ENCODE peak calls at places on chromosomes 12 and 14, in seven cellular contexts. Z is MCF 10A, E is GM06990, G is coronary artery, N is HL-60, R is A549, Q is body of pancreas. F is an unnamed sample.

GRCh38 chr14:83779266-83779665 is 1750.7 kb upstream of the FLRT2 start:
- DNase-seq in Z (peak; percentile 42), N (no peak), G (no peak), R (no peak), E (no peak), Q (no peak), F (no peak)

GRCh38 chr14:68246074-68246980 is 426.7 kb downstream of the RAD51B start:
- DNase-seq in Z (no peak), Q (peak; percentile 33), N (no peak), E (no peak), G (no peak), R (no peak), F (no peak)

GRCh38 chr14:92690171-92691011 is 58.0 kb downstream of the LGMN start:
- DNase-seq in Z (peak; percentile 74), Q (peak; percentile 76), G (no peak), E (no peak), R (peak; percentile 77), N (peak; percentile 33), F (no peak)

GRCh38 chr12:107761502-107761904 is 566 bp upstream of the PRDM4 start:
- DNase-seq in Z (no peak), R (no peak), Q (no peak), N (no peak), E (no peak), G (no peak), F (no peak)

GRCh38 chr12:110280784-110281548 is at the start of gene ATP2A2:
- DNase-seq in N (peak; percentile 84), E (peak; percentile 95), Z (peak; percentile 92), G (peak; percentile 88), R (peak; percentile 85), Q (peak; percentile 92), F (peak; percentile 99)

GRCh38 chr12:45034861-45035265 is 16.0 kb downstream of the DBX2 start:
- DNase-seq in G (no peak), Z (no peak), Q (no peak), E (no peak), R (no peak), N (no peak), F (no peak)

GRCh38 chr12:95215925-95216324 is 1.3 kb downstream of the FGD6 start:
- DNase-seq in Q (no peak), E (no peak), Z (peak; percentile 75), R (peak; percentile 41), N (no peak), G (no peak), F (no peak)

GRCh38 chr12:27505124-27505523 is 18.9 kb upstream of the PPFIBP1 start:
- DNase-seq in N (no peak), Q (no peak), G (no peak), E (no peak), Z (no peak), R (no peak), F (no peak)

GRCh38 chr12:132444283-132444682 is 45.7 kb upstream of the FBRSL1 start:
- DNase-seq in E (no peak), N (no peak), Z (no peak), R (no peak), G (no peak), Q (no peak), F (no peak)

GRCh38 chr12:52057614-52057939 is 6.3 kb downstream of the NR4A1 start:
- DNase-seq in Q (no peak), N (no peak), R (no peak), Z (no peak), G (no peak), E (no peak), F (no peak)

GRCh38 chr12:27163048-27163715 is 80.8 kb upstream of the C12orf71 start:
- DNase-seq in G (no peak), R (no peak), E (no peak), N (no peak), Z (peak; percentile 69), Q (no peak), F (no peak)

GRCh38 chr12:6927379-6927991 is at the start of gene ATN1:
- DNase-seq in Q (peak; percentile 74), N (no peak), R (peak; percentile 59), Z (peak; percentile 66), G (peak; percentile 92), E (peak; percentile 64), F (peak; percentile 82)

GRCh38 chr12:112168561-112168971 is 43.2 kb downstream of the TRAFD1 start:
- DNase-seq in G (no peak), N (no peak), Z (no peak), Q (no peak), R (no peak), E (no peak), F (no peak)

GRCh38 chr12:131057211-131057721 is 103.6 kb downstream of the ADGRD1 start:
- DNase-seq in Q (no peak), N (no peak), G (peak; percentile 61), E (no peak), Z (no peak), R (no peak), F (no peak)

GRCh38 chr12:43336962-43337555 is 214.9 kb downstream of the ADAMTS20 start:
- DNase-seq in Z (peak; percentile 38), G (no peak), N (no peak), Q (no peak), R (peak; percentile 14), E (no peak), F (no peak)

GRCh38 chr14:90019824-90020523 is 41.8 kb upstream of the KCNK13 start:
- DNase-seq in R (no peak), E (no peak), N (no peak), G (no peak), Z (no peak), Q (no peak), F (no peak)

GRCh38 chr12:117067638-117068037 is 31.6 kb downstream of the TESC start:
- DNase-seq in Q (no peak), G (no peak), N (peak; percentile 69), R (no peak), E (no peak), Z (no peak), F (no peak)

GRCh38 chr14:74569826-74570591 is 42.0 kb downstream of the LTBP2 start:
- DNase-seq in E (no peak), Q (no peak), R (no peak), Z (peak; percentile 97), G (no peak), N (no peak), F (no peak)

GRCh38 chr12:90366286-90366685 is 588.7 kb downstream of the CCER1 start:
- DNase-seq in G (no peak), E (no peak), N (no peak), Q (no peak), Z (peak; percentile 20), R (no peak), F (no peak)

GRCh38 chr12:98582093-98582492 is 11.4 kb upstream of the SLC25A3 start:
- DNase-seq in Z (no peak), Q (no peak), N (no peak), G (no peak), R (no peak), E (no peak), F (no peak)

GRCh38 chr12:118537481-118537917 is 161.1 kb downstream of the SUDS3 start:
- DNase-seq in Q (no peak), G (peak; percentile 80), R (no peak), Z (no peak), N (no peak), E (no peak), F (no peak)

DNA sequence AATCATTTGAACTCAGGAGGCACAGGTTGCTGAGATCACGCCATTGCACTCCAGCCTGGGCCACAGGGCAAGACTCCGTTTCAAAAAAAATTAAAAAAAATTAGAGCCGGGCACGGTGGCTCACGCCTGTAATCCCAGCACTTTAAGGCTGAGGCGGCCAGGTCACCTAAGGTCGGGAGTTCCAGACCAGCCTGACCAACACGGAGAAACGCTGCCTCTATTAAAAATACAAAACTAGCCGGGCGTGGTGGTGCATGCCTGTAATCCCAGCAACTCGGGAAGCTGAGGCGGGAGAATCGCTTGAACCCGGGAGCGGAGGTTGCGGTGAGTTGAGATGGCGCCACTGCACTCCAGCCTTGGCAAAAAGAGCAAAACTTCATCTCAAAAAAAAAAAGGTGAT is 35.7 kb downstream of the R3HDM2 start:
- DNase-seq in Z (no peak), N (no peak), R (no peak), G (no peak), E (no peak), Q (no peak), F (no peak)
- TF ChIP-seq CTCF in Z (no peak), N (no peak), R (no peak), G (no peak), E (no peak), Q (no peak), F (no peak)

GRCh38 chr12:4859478-4860210 is 50.1 kb upstream of the KCNA1 start:
- DNase-seq in Z (no peak), R (no peak), N (no peak), E (peak; percentile 41), G (no peak), Q (no peak), F (peak; percentile 37)

GRCh38 chr12:4856556-4856955 is 53.1 kb upstream of the KCNA1 start:
- DNase-seq in E (no peak), G (no peak), R (no peak), N (no peak), Z (no peak), Q (no peak), F (no peak)

GRCh38 chr12:4855121-4855924 is 54.4 kb upstream of the KCNA1 start:
- DNase-seq in N (peak; percentile 60), Z (peak; percentile 74), Q (peak; percentile 62), E (peak; percentile 35), G (no peak), R (peak; percentile 56), F (peak; percentile 72)

GRCh38 chr12:4857472-4858291 is 52.0 kb upstream of the KCNA1 start:
- DNase-seq in Q (peak; percentile 81), R (peak; percentile 63), G (no peak), Z (peak; percentile 64), N (peak; percentile 61), E (peak; percentile 58), F (peak; percentile 80)

GRCh38 chr12:4858385-4858784 is 51.3 kb upstream of the KCNA1 start:
- DNase-seq in E (peak; percentile 22), G (no peak), R (no peak), Z (no peak), N (no peak), Q (peak; percentile 58), F (peak; percentile 35)
- TF ChIP-seq CTCF in E (no peak), G (no peak), R (no peak), Z (no peak), N (no peak), Q (no peak), F (peak; percentile 28)

GRCh38 chr14:31561155-31561846 is at the start of gene NUBPL:
- DNase-seq in Z (peak; percentile 91), N (peak; percentile 94), E (peak; percentile 97), R (peak; percentile 90), G (peak; percentile 98), Q (peak; percentile 97), F (peak; percentile 96)
- TF ChIP-seq CTCF in Z (no peak), N (no peak), E (no peak), R (no peak), G (no peak), Q (no peak), F (no peak)

DNA sequence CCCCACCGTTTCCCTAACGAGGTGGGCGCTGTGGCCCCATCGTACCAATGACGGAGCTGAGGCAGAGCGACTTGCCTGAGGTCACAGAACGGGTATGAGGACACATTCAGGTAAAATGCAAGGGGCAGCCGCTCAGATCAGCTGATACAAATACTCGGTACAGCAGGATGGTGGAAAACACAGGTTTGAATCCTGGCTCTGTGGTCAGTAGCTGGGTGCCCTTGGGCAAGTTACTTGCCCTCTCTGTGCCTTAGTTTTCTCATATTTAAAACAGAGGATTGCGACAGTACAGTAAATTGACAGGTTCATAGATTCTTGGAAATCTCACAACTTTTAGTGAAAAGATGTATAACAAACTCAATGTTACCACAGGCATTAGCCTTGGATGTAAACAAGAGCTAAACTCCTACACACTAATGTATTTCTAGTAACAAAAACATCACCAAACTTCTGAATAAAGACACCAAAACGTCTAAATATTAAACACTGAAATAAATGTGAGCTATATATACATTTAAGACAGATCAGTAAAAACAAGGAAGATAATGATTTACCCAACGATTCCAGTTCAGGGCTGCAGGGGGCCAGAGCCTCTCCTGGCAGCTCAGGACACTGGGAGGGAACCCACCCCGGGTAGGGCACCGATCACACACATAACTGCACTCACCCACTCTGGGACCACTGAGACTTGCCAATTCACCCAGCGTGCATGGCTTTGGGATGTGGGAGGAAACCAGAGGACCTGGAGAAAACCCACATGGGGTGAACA is 128.4 kb downstream of the RBM19 start:
- DNase-seq in Z (no peak), E (no peak), Q (no peak), R (no peak), N (no peak), G (no peak), F (no peak)
- TF ChIP-seq CTCF in Z (no peak), E (no peak), Q (no peak), R (no peak), N (no peak), G (no peak), F (no peak)